ENCODE peak calls at places on chromosomes 13 and 19, in eight cellular contexts. One of them, this sample, is unnamed. For H3K9me3, the result is how much of the 10 kb centered on the place peaks cover.

GRCh38 chr13:80336335-80336734 is 4.6 kb downstream of the SPRY2 start:
- DNase-seq in heart right ventricle: no peak
- DNase-seq in transverse colon: no peak
- DNase-seq in A549: no peak
- DNase-seq in CD8-positive, alpha-beta T cell: no peak
- DNase-seq in tibial nerve: no peak
- DNase-seq in thyroid gland: no peak
- DNase-seq in lower lobe of right lung: no peak
- DNase-seq in this sample: no peak

GRCh38 chr13:23289917-23290357 is 109.2 kb downstream of the SGCG start:
- DNase-seq in heart right ventricle: no peak
- DNase-seq in transverse colon: no peak
- DNase-seq in A549: peak
- DNase-seq in CD8-positive, alpha-beta T cell: no peak
- DNase-seq in tibial nerve: no peak
- DNase-seq in thyroid gland: no peak
- DNase-seq in lower lobe of right lung: no peak
- DNase-seq in this sample: no peak

GRCh38 chr13:109465151-109465550 is 321.2 kb downstream of the IRS2 start:
- DNase-seq in heart right ventricle: no peak
- DNase-seq in transverse colon: no peak
- DNase-seq in A549: peak
- DNase-seq in CD8-positive, alpha-beta T cell: no peak
- DNase-seq in tibial nerve: no peak
- DNase-seq in thyroid gland: no peak
- DNase-seq in lower lobe of right lung: no peak
- DNase-seq in this sample: no peak

GRCh38 chr13:29849731-29850212 is 645 bp downstream of the UBL3 start:
- DNase-seq in heart right ventricle: peak
- DNase-seq in transverse colon: peak
- DNase-seq in A549: peak
- DNase-seq in CD8-positive, alpha-beta T cell: no peak
- DNase-seq in tibial nerve: no peak
- DNase-seq in thyroid gland: peak
- DNase-seq in lower lobe of right lung: peak
- DNase-seq in this sample: peak

GRCh38 chr13:61410669-61411297 is 4.9 kb downstream of the PCDH20 start:
- DNase-seq in heart right ventricle: no peak
- DNase-seq in transverse colon: no peak
- DNase-seq in A549: peak
- DNase-seq in CD8-positive, alpha-beta T cell: no peak
- DNase-seq in tibial nerve: no peak
- DNase-seq in thyroid gland: no peak
- DNase-seq in lower lobe of right lung: no peak
- DNase-seq in this sample: peak

GRCh38 chr19:2552859-2553258 is 76.9 kb downstream of the GADD45B start:
- DNase-seq in heart right ventricle: no peak
- DNase-seq in transverse colon: peak
- DNase-seq in A549: no peak
- DNase-seq in CD8-positive, alpha-beta T cell: peak
- DNase-seq in tibial nerve: no peak
- DNase-seq in thyroid gland: no peak
- DNase-seq in lower lobe of right lung: peak
- DNase-seq in this sample: no peak

GRCh38 chr19:42152285-42152684 is 20.0 kb upstream of the POU2F2 start:
- DNase-seq in heart right ventricle: no peak
- DNase-seq in transverse colon: no peak
- DNase-seq in A549: no peak
- DNase-seq in CD8-positive, alpha-beta T cell: no peak
- DNase-seq in tibial nerve: no peak
- DNase-seq in thyroid gland: no peak
- DNase-seq in lower lobe of right lung: no peak
- DNase-seq in this sample: no peak

GRCh38 chr19:31274964-31275319 is 74.3 kb downstream of the TSHZ3 start:
- DNase-seq in heart right ventricle: no peak
- DNase-seq in transverse colon: no peak
- DNase-seq in A549: no peak
- DNase-seq in CD8-positive, alpha-beta T cell: no peak
- DNase-seq in tibial nerve: no peak
- DNase-seq in thyroid gland: no peak
- DNase-seq in lower lobe of right lung: no peak
- DNase-seq in this sample: no peak

GRCh38 chr19:869245-870177 is 10.0 kb downstream of the CFD start:
- DNase-seq in heart right ventricle: peak
- DNase-seq in transverse colon: peak
- DNase-seq in A549: peak
- DNase-seq in CD8-positive, alpha-beta T cell: no peak
- DNase-seq in tibial nerve: peak
- DNase-seq in thyroid gland: no peak
- DNase-seq in lower lobe of right lung: no peak
- DNase-seq in this sample: no peak

GRCh38 chr13:48942131-48942530 is 33.6 kb upstream of the FNDC3A start:
- DNase-seq in heart right ventricle: no peak
- DNase-seq in transverse colon: no peak
- DNase-seq in A549: no peak
- DNase-seq in CD8-positive, alpha-beta T cell: no peak
- DNase-seq in tibial nerve: no peak
- DNase-seq in thyroid gland: no peak
- DNase-seq in lower lobe of right lung: no peak
- DNase-seq in this sample: no peak

GRCh38 chr19:11265785-11266236 is 3.5 kb upstream of the DOCK6 start:
- DNase-seq in heart right ventricle: no peak
- DNase-seq in transverse colon: peak
- DNase-seq in A549: peak
- DNase-seq in CD8-positive, alpha-beta T cell: no peak
- DNase-seq in tibial nerve: no peak
- DNase-seq in thyroid gland: no peak
- DNase-seq in lower lobe of right lung: peak
- DNase-seq in this sample: no peak

GRCh38 chr13:109288151-109288709 is 498.2 kb downstream of the IRS2 start:
- DNase-seq in heart right ventricle: no peak
- DNase-seq in transverse colon: no peak
- DNase-seq in A549: no peak
- DNase-seq in CD8-positive, alpha-beta T cell: no peak
- DNase-seq in tibial nerve: no peak
- DNase-seq in thyroid gland: no peak
- DNase-seq in lower lobe of right lung: no peak
- DNase-seq in this sample: no peak

GRCh38 chr19:41366089-41366488 is 2.1 kb upstream of the B9D2 start:
- DNase-seq in heart right ventricle: no peak
- DNase-seq in transverse colon: no peak
- DNase-seq in A549: peak
- DNase-seq in CD8-positive, alpha-beta T cell: no peak
- DNase-seq in tibial nerve: no peak
- DNase-seq in thyroid gland: no peak
- DNase-seq in lower lobe of right lung: no peak
- DNase-seq in this sample: no peak

GRCh38 chr19:49591731-49592485 is 926 bp downstream of the PRR12 start:
- DNase-seq in heart right ventricle: peak
- DNase-seq in transverse colon: peak
- DNase-seq in A549: peak
- DNase-seq in CD8-positive, alpha-beta T cell: no peak
- DNase-seq in tibial nerve: no peak
- DNase-seq in thyroid gland: peak
- DNase-seq in lower lobe of right lung: peak
- DNase-seq in this sample: peak

GRCh38 chr13:50991624-50992610 is 82.3 kb downstream of the RNASEH2B start:
- DNase-seq in heart right ventricle: no peak
- DNase-seq in transverse colon: no peak
- DNase-seq in A549: no peak
- DNase-seq in CD8-positive, alpha-beta T cell: no peak
- DNase-seq in tibial nerve: no peak
- DNase-seq in thyroid gland: no peak
- DNase-seq in lower lobe of right lung: no peak
- DNase-seq in this sample: no peak

GRCh38 chr19:19355606-19356139 is 35.0 kb downstream of the MAU2 start:
- DNase-seq in heart right ventricle: no peak
- DNase-seq in transverse colon: no peak
- DNase-seq in A549: no peak
- DNase-seq in CD8-positive, alpha-beta T cell: no peak
- DNase-seq in tibial nerve: no peak
- DNase-seq in thyroid gland: no peak
- DNase-seq in lower lobe of right lung: no peak
- DNase-seq in this sample: no peak

GRCh38 chr13:74115138-74115537 is 19.1 kb downstream of the KLF12 start:
- DNase-seq in heart right ventricle: no peak
- DNase-seq in transverse colon: no peak
- DNase-seq in A549: no peak
- DNase-seq in CD8-positive, alpha-beta T cell: no peak
- DNase-seq in tibial nerve: no peak
- DNase-seq in thyroid gland: no peak
- DNase-seq in lower lobe of right lung: no peak
- DNase-seq in this sample: no peak

GRCh38 chr13:50149143-50149703 is 134.0 kb downstream of the KCNRG start:
- DNase-seq in heart right ventricle: no peak
- DNase-seq in transverse colon: no peak
- DNase-seq in A549: no peak
- DNase-seq in CD8-positive, alpha-beta T cell: no peak
- DNase-seq in tibial nerve: no peak
- DNase-seq in thyroid gland: no peak
- DNase-seq in lower lobe of right lung: no peak
- DNase-seq in this sample: no peak

GRCh38 chr13:39483326-39483725 is 119.7 kb downstream of the LHFPL6 start:
- DNase-seq in heart right ventricle: no peak
- DNase-seq in transverse colon: no peak
- DNase-seq in A549: no peak
- DNase-seq in CD8-positive, alpha-beta T cell: no peak
- DNase-seq in tibial nerve: no peak
- DNase-seq in thyroid gland: no peak
- DNase-seq in lower lobe of right lung: no peak
- DNase-seq in this sample: no peak

GRCh38 chr13:80256352-80256932 is 84.5 kb downstream of the SPRY2 start:
- DNase-seq in heart right ventricle: no peak
- DNase-seq in transverse colon: no peak
- DNase-seq in A549: no peak
- DNase-seq in CD8-positive, alpha-beta T cell: no peak
- DNase-seq in tibial nerve: no peak
- DNase-seq in thyroid gland: no peak
- DNase-seq in lower lobe of right lung: no peak
- DNase-seq in this sample: no peak

GRCh38 chr19:45137179-45137761 is 23.5 kb downstream of the NKPD1 start:
- DNase-seq in heart right ventricle: peak
- DNase-seq in transverse colon: peak
- DNase-seq in A549: no peak
- DNase-seq in CD8-positive, alpha-beta T cell: no peak
- DNase-seq in tibial nerve: no peak
- DNase-seq in thyroid gland: no peak
- DNase-seq in lower lobe of right lung: no peak
- DNase-seq in this sample: no peak

GRCh38 chr19:51980116-51980736 is 6.4 kb downstream of the ZNF350 start:
- DNase-seq in heart right ventricle: no peak
- DNase-seq in transverse colon: no peak
- DNase-seq in A549: no peak
- DNase-seq in CD8-positive, alpha-beta T cell: no peak
- DNase-seq in tibial nerve: no peak
- DNase-seq in thyroid gland: peak
- DNase-seq in lower lobe of right lung: no peak
- DNase-seq in this sample: no peak

GRCh38 chr19:51986309-51987291 is at the start of gene ZNF350:
- DNase-seq in heart right ventricle: peak
- DNase-seq in transverse colon: peak
- DNase-seq in A549: peak
- DNase-seq in CD8-positive, alpha-beta T cell: peak
- DNase-seq in tibial nerve: peak
- DNase-seq in thyroid gland: peak
- DNase-seq in lower lobe of right lung: peak
- DNase-seq in this sample: peak

GRCh38 chr19:51978882-51979281 is 7.8 kb downstream of the ZNF350 start:
- DNase-seq in heart right ventricle: no peak
- DNase-seq in transverse colon: no peak
- DNase-seq in A549: no peak
- DNase-seq in CD8-positive, alpha-beta T cell: no peak
- DNase-seq in tibial nerve: no peak
- DNase-seq in thyroid gland: no peak
- DNase-seq in lower lobe of right lung: no peak
- DNase-seq in this sample: no peak

GRCh38 chr19:51983361-51983760 is 3.3 kb downstream of the ZNF350 start:
- DNase-seq in heart right ventricle: no peak
- DNase-seq in transverse colon: no peak
- DNase-seq in A549: no peak
- DNase-seq in CD8-positive, alpha-beta T cell: no peak
- DNase-seq in tibial nerve: no peak
- DNase-seq in thyroid gland: no peak
- DNase-seq in lower lobe of right lung: no peak
- DNase-seq in this sample: no peak
- H3K9me3 ChIP-seq in heart right ventricle: under half
- H3K9me3 ChIP-seq in transverse colon: under half
- H3K9me3 ChIP-seq in A549: half or more
- H3K9me3 ChIP-seq in CD8-positive, alpha-beta T cell: under half
- H3K9me3 ChIP-seq in tibial nerve: under half
- H3K9me3 ChIP-seq in thyroid gland: under half
- H3K9me3 ChIP-seq in lower lobe of right lung: half or more
- H3K9me3 ChIP-seq in this sample: under half

DNA sequence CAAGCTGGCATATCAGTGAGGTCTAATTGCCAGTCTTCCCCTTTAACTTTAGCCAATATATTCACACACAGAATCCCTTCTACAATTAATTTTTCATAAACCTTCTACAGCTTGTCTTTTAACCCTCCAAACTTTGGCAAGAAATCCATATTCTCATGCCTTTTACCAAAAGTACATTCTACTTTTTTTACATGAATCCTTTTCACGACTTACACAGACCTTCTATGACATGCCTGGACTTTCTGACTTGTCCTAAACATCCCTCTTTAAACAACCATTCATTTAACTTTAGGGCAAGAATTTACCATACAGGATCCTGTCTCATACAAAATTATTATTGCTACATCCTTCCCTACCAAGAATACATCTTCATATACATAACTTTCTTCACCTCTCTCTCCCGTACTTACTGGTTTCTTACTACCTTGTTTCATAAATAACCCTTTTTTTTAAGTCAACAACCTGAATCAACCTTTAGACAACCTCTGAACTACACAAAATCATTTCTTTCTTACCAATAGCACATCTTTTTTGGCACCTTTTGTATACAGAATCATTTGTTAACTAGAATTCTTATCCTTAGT is 23.5 kb downstream of the ZNF544 start:
- DNase-seq in heart right ventricle: no peak
- DNase-seq in transverse colon: no peak
- DNase-seq in A549: peak
- DNase-seq in CD8-positive, alpha-beta T cell: no peak
- DNase-seq in tibial nerve: no peak
- DNase-seq in thyroid gland: no peak
- DNase-seq in lower lobe of right lung: no peak
- DNase-seq in this sample: peak
- H3K9me3 ChIP-seq in heart right ventricle: half or more
- H3K9me3 ChIP-seq in transverse colon: half or more
- H3K9me3 ChIP-seq in A549: half or more
- H3K9me3 ChIP-seq in CD8-positive, alpha-beta T cell: half or more
- H3K9me3 ChIP-seq in tibial nerve: half or more
- H3K9me3 ChIP-seq in thyroid gland: under half
- H3K9me3 ChIP-seq in lower lobe of right lung: half or more
- H3K9me3 ChIP-seq in this sample: under half

GRCh38 chr19:51921949-51922348 is 5.3 kb upstream of the ZNF613 start:
- DNase-seq in heart right ventricle: no peak
- DNase-seq in transverse colon: no peak
- DNase-seq in A549: no peak
- DNase-seq in CD8-positive, alpha-beta T cell: no peak
- DNase-seq in tibial nerve: no peak
- DNase-seq in thyroid gland: no peak
- DNase-seq in lower lobe of right lung: no peak
- DNase-seq in this sample: no peak
- H3K9me3 ChIP-seq in heart right ventricle: under half
- H3K9me3 ChIP-seq in transverse colon: half or more
- H3K9me3 ChIP-seq in A549: half or more
- H3K9me3 ChIP-seq in CD8-positive, alpha-beta T cell: under half
- H3K9me3 ChIP-seq in tibial nerve: under half
- H3K9me3 ChIP-seq in thyroid gland: under half
- H3K9me3 ChIP-seq in lower lobe of right lung: half or more
- H3K9me3 ChIP-seq in this sample: under half

GRCh38 chr19:34960103-34960805 is 3.8 kb downstream of the ZNF792 start:
- DNase-seq in heart right ventricle: no peak
- DNase-seq in transverse colon: no peak
- DNase-seq in A549: no peak
- DNase-seq in CD8-positive, alpha-beta T cell: no peak
- DNase-seq in tibial nerve: no peak
- DNase-seq in thyroid gland: no peak
- DNase-seq in lower lobe of right lung: no peak
- DNase-seq in this sample: no peak
- H3K9me3 ChIP-seq in heart right ventricle: half or more
- H3K9me3 ChIP-seq in transverse colon: under half
- H3K9me3 ChIP-seq in A549: half or more
- H3K9me3 ChIP-seq in CD8-positive, alpha-beta T cell: half or more
- H3K9me3 ChIP-seq in tibial nerve: under half
- H3K9me3 ChIP-seq in thyroid gland: under half
- H3K9me3 ChIP-seq in lower lobe of right lung: half or more
- H3K9me3 ChIP-seq in this sample: under half

This sample was measured in HAP-1.